ENCODE peak calls at places on chromosomes 3 and 15, in nine cellular contexts. One of them, this sample, is unnamed.

GRCh38 chr15:65154720-65155119 is 21.1 kb upstream of the PDCD7 start:
- DNase-seq in adrenal gland: no peak
- DNase-seq in A549: no peak
- DNase-seq in transverse colon: no peak
- DNase-seq in tibial nerve: no peak
- DNase-seq in HCT116: no peak
- DNase-seq in IMR-90: no peak
- DNase-seq in ovary: no peak
- DNase-seq in endothelial cell of umbilical vein: no peak
- DNase-seq in this sample: no peak

GRCh38 chr3:25291524-25291923 is 136.5 kb upstream of the RARB start:
- DNase-seq in transverse colon: no peak
- DNase-seq in adrenal gland: no peak
- DNase-seq in ovary: no peak
- DNase-seq in HCT116: no peak
- DNase-seq in A549: no peak
- DNase-seq in tibial nerve: no peak
- DNase-seq in endothelial cell of umbilical vein: no peak
- DNase-seq in IMR-90: no peak
- DNase-seq in this sample: no peak

GRCh38 chr15:87357608-87358007 is 898.9 kb downstream of the NTRK3 start:
- DNase-seq in ovary: no peak
- DNase-seq in tibial nerve: no peak
- DNase-seq in transverse colon: no peak
- DNase-seq in adrenal gland: no peak
- DNase-seq in endothelial cell of umbilical vein: no peak
- DNase-seq in IMR-90: no peak
- DNase-seq in HCT116: no peak
- DNase-seq in A549: no peak
- DNase-seq in this sample: no peak

GRCh38 chr3:71551286-71551919 is 32.1 kb downstream of the FOXP1 start:
- DNase-seq in tibial nerve: no peak
- DNase-seq in HCT116: no peak
- DNase-seq in adrenal gland: no peak
- DNase-seq in IMR-90: peak
- DNase-seq in transverse colon: no peak
- DNase-seq in endothelial cell of umbilical vein: peak
- DNase-seq in ovary: no peak
- DNase-seq in A549: no peak
- DNase-seq in this sample: no peak

GRCh38 chr3:141840737-141841544 is 35.5 kb upstream of the ATP1B3 start:
- DNase-seq in IMR-90: no peak
- DNase-seq in endothelial cell of umbilical vein: peak
- DNase-seq in HCT116: peak
- DNase-seq in tibial nerve: no peak
- DNase-seq in transverse colon: no peak
- DNase-seq in ovary: no peak
- DNase-seq in A549: no peak
- DNase-seq in adrenal gland: no peak
- DNase-seq in this sample: no peak

GRCh38 chr15:90845201-90845949 is 23.0 kb upstream of the FURIN start:
- DNase-seq in HCT116: no peak
- DNase-seq in adrenal gland: peak
- DNase-seq in A549: peak
- DNase-seq in tibial nerve: no peak
- DNase-seq in endothelial cell of umbilical vein: no peak
- DNase-seq in transverse colon: peak
- DNase-seq in ovary: no peak
- DNase-seq in IMR-90: peak
- DNase-seq in this sample: no peak

GRCh38 chr3:170162630-170163029 is 18.9 kb downstream of the PHC3 start:
- DNase-seq in IMR-90: peak
- DNase-seq in endothelial cell of umbilical vein: no peak
- DNase-seq in HCT116: no peak
- DNase-seq in tibial nerve: no peak
- DNase-seq in transverse colon: no peak
- DNase-seq in adrenal gland: no peak
- DNase-seq in ovary: no peak
- DNase-seq in A549: no peak
- DNase-seq in this sample: no peak

GRCh38 chr3:77251136-77251535 is 211.2 kb downstream of the ROBO2 start:
- DNase-seq in endothelial cell of umbilical vein: no peak
- DNase-seq in ovary: no peak
- DNase-seq in transverse colon: no peak
- DNase-seq in HCT116: no peak
- DNase-seq in tibial nerve: no peak
- DNase-seq in adrenal gland: no peak
- DNase-seq in IMR-90: no peak
- DNase-seq in A549: no peak
- DNase-seq in this sample: no peak

GRCh38 chr3:48938156-48938555 is 19.5 kb downstream of the ARIH2 start:
- DNase-seq in endothelial cell of umbilical vein: no peak
- DNase-seq in transverse colon: no peak
- DNase-seq in tibial nerve: no peak
- DNase-seq in adrenal gland: no peak
- DNase-seq in IMR-90: peak
- DNase-seq in HCT116: no peak
- DNase-seq in A549: no peak
- DNase-seq in ovary: no peak
- DNase-seq in this sample: no peak

GRCh38 chr3:29409409-29409808 is 128.5 kb downstream of the RBMS3 start:
- DNase-seq in tibial nerve: no peak
- DNase-seq in transverse colon: no peak
- DNase-seq in adrenal gland: no peak
- DNase-seq in ovary: no peak
- DNase-seq in HCT116: no peak
- DNase-seq in IMR-90: peak
- DNase-seq in endothelial cell of umbilical vein: no peak
- DNase-seq in A549: no peak
- DNase-seq in this sample: no peak

GRCh38 chr3:11306815-11307589 is 34.8 kb downstream of the ATG7 start:
- DNase-seq in transverse colon: no peak
- DNase-seq in A549: no peak
- DNase-seq in endothelial cell of umbilical vein: peak
- DNase-seq in IMR-90: peak
- DNase-seq in ovary: peak
- DNase-seq in tibial nerve: no peak
- DNase-seq in adrenal gland: peak
- DNase-seq in HCT116: no peak
- DNase-seq in this sample: no peak

GRCh38 chr3:122355612-122356011 is 27.4 kb downstream of the MIX23 start:
- DNase-seq in IMR-90: no peak
- DNase-seq in tibial nerve: no peak
- DNase-seq in transverse colon: no peak
- DNase-seq in endothelial cell of umbilical vein: no peak
- DNase-seq in HCT116: no peak
- DNase-seq in A549: no peak
- DNase-seq in ovary: no peak
- DNase-seq in adrenal gland: no peak
- DNase-seq in this sample: no peak

GRCh38 chr3:50575372-50575771 is 6.0 kb downstream of the HEMK1 start:
- DNase-seq in adrenal gland: no peak
- DNase-seq in ovary: no peak
- DNase-seq in tibial nerve: no peak
- DNase-seq in transverse colon: no peak
- DNase-seq in A549: no peak
- DNase-seq in HCT116: no peak
- DNase-seq in IMR-90: peak
- DNase-seq in endothelial cell of umbilical vein: no peak
- DNase-seq in this sample: no peak

GRCh38 chr15:76223521-76223920 is 87.7 kb downstream of the ETFA start:
- DNase-seq in A549: no peak
- DNase-seq in HCT116: no peak
- DNase-seq in IMR-90: no peak
- DNase-seq in endothelial cell of umbilical vein: no peak
- DNase-seq in adrenal gland: no peak
- DNase-seq in transverse colon: no peak
- DNase-seq in tibial nerve: no peak
- DNase-seq in ovary: no peak
- DNase-seq in this sample: no peak

GRCh38 chr3:29385056-29385455 is 104.2 kb downstream of the RBMS3 start:
- DNase-seq in tibial nerve: no peak
- DNase-seq in A549: no peak
- DNase-seq in adrenal gland: no peak
- DNase-seq in endothelial cell of umbilical vein: no peak
- DNase-seq in HCT116: no peak
- DNase-seq in ovary: no peak
- DNase-seq in transverse colon: no peak
- DNase-seq in IMR-90: no peak
- DNase-seq in this sample: no peak

GRCh38 chr3:65262554-65262953 is 574.8 kb upstream of the ADAMTS9 start:
- DNase-seq in ovary: no peak
- DNase-seq in adrenal gland: no peak
- DNase-seq in transverse colon: no peak
- DNase-seq in tibial nerve: no peak
- DNase-seq in endothelial cell of umbilical vein: no peak
- DNase-seq in HCT116: no peak
- DNase-seq in IMR-90: no peak
- DNase-seq in A549: no peak
- DNase-seq in this sample: no peak

GRCh38 chr3:126063358-126063965 is 20.5 kb downstream of the SLC41A3 start:
- DNase-seq in ovary: no peak
- DNase-seq in endothelial cell of umbilical vein: no peak
- DNase-seq in HCT116: no peak
- DNase-seq in A549: no peak
- DNase-seq in IMR-90: no peak
- DNase-seq in adrenal gland: no peak
- DNase-seq in transverse colon: no peak
- DNase-seq in tibial nerve: no peak
- DNase-seq in this sample: no peak

GRCh38 chr3:17081520-17081919 is 196.8 kb downstream of the PLCL2 start:
- DNase-seq in transverse colon: no peak
- DNase-seq in IMR-90: no peak
- DNase-seq in ovary: no peak
- DNase-seq in adrenal gland: no peak
- DNase-seq in endothelial cell of umbilical vein: no peak
- DNase-seq in tibial nerve: no peak
- DNase-seq in HCT116: no peak
- DNase-seq in A549: no peak
- DNase-seq in this sample: no peak

GRCh38 chr15:59556405-59556804 is 55.2 kb upstream of the GCNT3 start:
- DNase-seq in ovary: no peak
- DNase-seq in tibial nerve: no peak
- DNase-seq in IMR-90: no peak
- DNase-seq in HCT116: no peak
- DNase-seq in endothelial cell of umbilical vein: no peak
- DNase-seq in A549: no peak
- DNase-seq in adrenal gland: no peak
- DNase-seq in transverse colon: no peak
- DNase-seq in this sample: no peak

GRCh38 chr15:99100245-99101173 is 4.4 kb upstream of the SYNM start:
- DNase-seq in A549: peak
- DNase-seq in tibial nerve: peak
- DNase-seq in adrenal gland: peak
- DNase-seq in IMR-90: peak
- DNase-seq in endothelial cell of umbilical vein: peak
- DNase-seq in transverse colon: peak
- DNase-seq in ovary: peak
- DNase-seq in HCT116: peak
- DNase-seq in this sample: peak
- TF ChIP-seq POLR2A in A549: no peak
- TF ChIP-seq POLR2A in tibial nerve: no peak
- TF ChIP-seq POLR2A in adrenal gland: no peak
- TF ChIP-seq POLR2A in IMR-90: no peak
- TF ChIP-seq POLR2A in endothelial cell of umbilical vein: no peak
- TF ChIP-seq POLR2A in transverse colon: no peak
- TF ChIP-seq POLR2A in ovary: no peak
- TF ChIP-seq POLR2A in HCT116: no peak
- TF ChIP-seq POLR2A in this sample: no peak

GRCh38 chr3:181568693-181569092 is 143.0 kb upstream of the SOX2 start:
- DNase-seq in IMR-90: no peak
- DNase-seq in tibial nerve: no peak
- DNase-seq in transverse colon: no peak
- DNase-seq in endothelial cell of umbilical vein: no peak
- DNase-seq in A549: no peak
- DNase-seq in HCT116: no peak
- DNase-seq in adrenal gland: no peak
- DNase-seq in ovary: no peak
- DNase-seq in this sample: no peak
- H3K27ac ChIP-seq in IMR-90: no peak
- H3K27ac ChIP-seq in tibial nerve: no peak
- H3K27ac ChIP-seq in transverse colon: no peak
- H3K27ac ChIP-seq in endothelial cell of umbilical vein: no peak
- H3K27ac ChIP-seq in A549: no peak
- H3K27ac ChIP-seq in HCT116: no peak
- H3K27ac ChIP-seq in adrenal gland: no peak
- H3K27ac ChIP-seq in ovary: no peak
- H3K27ac ChIP-seq in this sample: no peak

DNA sequence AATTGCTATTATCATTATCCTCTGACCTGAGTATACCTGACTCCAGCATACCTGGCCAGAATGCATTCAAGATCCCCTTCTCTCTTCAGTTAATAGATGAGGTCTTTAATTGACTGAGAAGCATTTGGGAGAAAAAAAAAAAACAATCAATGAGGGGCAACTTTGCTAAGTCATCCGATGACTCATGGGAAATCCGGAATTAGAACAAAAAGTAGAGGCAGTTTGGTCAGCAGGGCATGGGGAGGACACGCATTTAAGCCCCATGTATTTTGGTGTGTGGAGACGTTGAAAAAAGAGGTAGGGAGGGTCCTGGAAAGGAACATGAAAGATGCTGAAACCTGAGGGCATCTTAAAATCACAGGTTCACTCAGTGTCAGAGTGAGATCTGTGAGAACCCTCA is 256.2 kb downstream of the RORA start:
- DNase-seq in endothelial cell of umbilical vein: peak
- DNase-seq in A549: no peak
- DNase-seq in HCT116: no peak
- DNase-seq in adrenal gland: no peak
- DNase-seq in transverse colon: no peak
- DNase-seq in ovary: no peak
- DNase-seq in tibial nerve: no peak
- DNase-seq in IMR-90: peak
- DNase-seq in this sample: no peak
- TF ChIP-seq POLR2A in endothelial cell of umbilical vein: no peak
- TF ChIP-seq POLR2A in A549: no peak
- TF ChIP-seq POLR2A in HCT116: no peak
- TF ChIP-seq POLR2A in adrenal gland: no peak
- TF ChIP-seq POLR2A in transverse colon: no peak
- TF ChIP-seq POLR2A in ovary: no peak
- TF ChIP-seq POLR2A in tibial nerve: no peak
- TF ChIP-seq POLR2A in IMR-90: no peak
- TF ChIP-seq POLR2A in this sample: no peak

GRCh38 chr15:43423793-43424192 is 52.9 kb downstream of the TUBGCP4 start:
- DNase-seq in transverse colon: no peak
- DNase-seq in endothelial cell of umbilical vein: no peak
- DNase-seq in IMR-90: peak
- DNase-seq in HCT116: no peak
- DNase-seq in tibial nerve: no peak
- DNase-seq in A549: no peak
- DNase-seq in ovary: no peak
- DNase-seq in adrenal gland: no peak
- DNase-seq in this sample: no peak
- H3K27ac ChIP-seq in transverse colon: no peak
- H3K27ac ChIP-seq in endothelial cell of umbilical vein: no peak
- H3K27ac ChIP-seq in IMR-90: no peak
- H3K27ac ChIP-seq in HCT116: no peak
- H3K27ac ChIP-seq in tibial nerve: no peak
- H3K27ac ChIP-seq in A549: no peak
- H3K27ac ChIP-seq in ovary: no peak
- H3K27ac ChIP-seq in adrenal gland: no peak
- H3K27ac ChIP-seq in this sample: no peak

GRCh38 chr3:88262527-88262926 is 112.8 kb downstream of the C3orf38 start:
- DNase-seq in A549: no peak
- DNase-seq in HCT116: no peak
- DNase-seq in ovary: no peak
- DNase-seq in tibial nerve: no peak
- DNase-seq in transverse colon: no peak
- DNase-seq in endothelial cell of umbilical vein: no peak
- DNase-seq in adrenal gland: no peak
- DNase-seq in IMR-90: no peak
- DNase-seq in this sample: no peak
- TF ChIP-seq POLR2A in A549: no peak
- TF ChIP-seq POLR2A in HCT116: no peak
- TF ChIP-seq POLR2A in ovary: no peak
- TF ChIP-seq POLR2A in tibial nerve: no peak
- TF ChIP-seq POLR2A in transverse colon: no peak
- TF ChIP-seq POLR2A in endothelial cell of umbilical vein: no peak
- TF ChIP-seq POLR2A in adrenal gland: no peak
- TF ChIP-seq POLR2A in IMR-90: no peak
- TF ChIP-seq POLR2A in this sample: no peak

This sample was measured in uterus.